ENCODE peak calls at places on chromosomes 11 and 22, in five cellular contexts. C is stomach, Q is GM23338, H is suprapubic skin, Z is sigmoid colon. T is an unnamed sample.

GRCh38 chr11:130550160-130550559 is 101.7 kb downstream of the ADAMTS15 start:
- DNase-seq in C (no peak), Q (no peak), H (no peak), Z (no peak), T (no peak)

GRCh38 chr22:38110008-38110862 is at the start of gene BAIAP2L2:
- DNase-seq in C (peak; percentile 60), Q (peak; percentile 37), H (no peak), Z (no peak), T (no peak)

GRCh38 chr22:40414838-40415505 is 44.6 kb downstream of the SGSM3 start:
- DNase-seq in C (no peak), Q (no peak), H (no peak), Z (no peak), T (no peak)

GRCh38 chr11:124670732-124671131 is 2.8 kb downstream of the SIAE start:
- DNase-seq in C (no peak), Q (peak; percentile 20), H (no peak), Z (no peak), T (no peak)

GRCh38 chr11:132942611-132943324 is 589.5 kb downstream of the OPCML start:
- DNase-seq in C (no peak), Q (peak; percentile 59), H (no peak), Z (no peak), T (no peak)

GRCh38 chr11:30392221-30392784 is 69.4 kb downstream of the ARL14EP start:
- DNase-seq in C (no peak), Q (no peak), H (no peak), Z (no peak), T (no peak)

GRCh38 chr11:72191961-72192381 is at the start of gene FOLR1:
- DNase-seq in C (no peak), Q (peak; percentile 61), H (no peak), Z (no peak), T (no peak)

GRCh38 chr22:23696326-23696851 is 5.6 kb downstream of the RGL4 start:
- DNase-seq in C (peak; percentile 51), Q (no peak), H (no peak), Z (no peak), T (no peak)

GRCh38 chr11:82059505-82059904 is 674.2 kb downstream of the FAM181B start:
- DNase-seq in C (no peak), Q (no peak), H (no peak), Z (no peak), T (no peak)

GRCh38 chr22:23759566-23759965 is 3.2 kb upstream of the C22orf15 start:
- DNase-seq in C (no peak), Q (no peak), H (no peak), Z (no peak), T (no peak)

GRCh38 chr11:131710511-131710910 is 340.1 kb downstream of the NTM start:
- DNase-seq in C (no peak), Q (no peak), H (no peak), Z (no peak), T (no peak)

GRCh38 chr11:38710262-38710661 is 2112.2 kb upstream of the RAG2 start:
- DNase-seq in C (no peak), Q (no peak), H (no peak), Z (no peak), T (no peak)

GRCh38 chr11:126318642-126319373 is 14.9 kb downstream of the DCPS start:
- DNase-seq in C (no peak), Q (no peak), H (no peak), Z (peak; percentile 80), T (peak; percentile 45)

GRCh38 chr11:126718319-126718718 is 282.3 kb downstream of the KIRREL3 start:
- DNase-seq in C (no peak), Q (no peak), H (no peak), Z (no peak), T (no peak)

GRCh38 chr22:49776053-49776511 is 51.6 kb downstream of the BRD1 start:
- DNase-seq in C (no peak), Q (no peak), H (no peak), Z (no peak), T (no peak)

GRCh38 chr11:123409456-123409801 is 20.6 kb upstream of the GRAMD1B start:
- DNase-seq in C (no peak), Q (no peak), H (no peak), Z (no peak), T (no peak)

GRCh38 chr11:57978686-57979531 is 44.8 kb upstream of the OR9Q1 start:
- DNase-seq in C (no peak), Q (no peak), H (no peak), Z (no peak), T (no peak)

GRCh38 chr11:94725071-94725470 is 43.1 kb upstream of the AMOTL1 start:
- DNase-seq in C (no peak), Q (no peak), H (no peak), Z (no peak), T (no peak)

GRCh38 chr11:35717520-35717919 is 54.9 kb downstream of the TRIM44 start:
- DNase-seq in C (no peak), Q (no peak), H (no peak), Z (no peak), T (no peak)

GRCh38 chr22:21989049-21989448 is 6.5 kb upstream of the TOP3B start:
- DNase-seq in C (no peak), Q (no peak), H (no peak), Z (no peak), T (no peak)

GRCh38 chr11:114340311-114341131 is 44.3 kb downstream of the NNMT start:
- DNase-seq in C (peak; percentile 39), Q (peak; percentile 92), H (peak; percentile 77), Z (peak; percentile 81), T (peak; percentile 53)

GRCh38 chr22:31082606-31083376 is 1.7 kb downstream of the SMTN start:
- DNase-seq in C (peak; percentile 69), Q (peak; percentile 79), H (peak; percentile 84), Z (peak; percentile 94), T (peak; percentile 50)

GRCh38 chr11:19429108-19429760 is 188.5 kb upstream of the E2F8 start:
- DNase-seq in C (peak; percentile 74), Q (no peak), H (no peak), Z (no peak), T (no peak)

GRCh38 chr11:66324626-66325025 is 7.8 kb upstream of the CD248 start:
- DNase-seq in C (no peak), Q (no peak), H (no peak), Z (no peak), T (no peak)

GRCh38 chr11:74646964-74647363 is 54.6 kb downstream of the POLD3 start:
- DNase-seq in C (no peak), Q (peak; percentile 22), H (no peak), Z (no peak), T (no peak)

GRCh38 chr11:59818572-59818971 is 8.0 kb upstream of the MRPL16 start:
- DNase-seq in C (no peak), Q (no peak), H (no peak), Z (no peak), T (no peak)

GRCh38 chr11:63448646-63449045 is 42.3 kb downstream of the PLAAT5 start:
- DNase-seq in C (no peak), Q (peak; percentile 69), H (no peak), Z (no peak), T (no peak)

GRCh38 chr22:46773074-46773473 is 10.6 kb downstream of the TBC1D22A start:
- DNase-seq in C (no peak), Q (no peak), H (peak; percentile 60), Z (no peak), T (no peak)

GRCh38 chr22:24894220-24894975 is 52.1 kb downstream of the LHFPL7 start:
- DNase-seq in C (peak; percentile 95), Q (peak; percentile 15), H (peak; percentile 84), Z (peak; percentile 93), T (peak; percentile 96)

DNA sequence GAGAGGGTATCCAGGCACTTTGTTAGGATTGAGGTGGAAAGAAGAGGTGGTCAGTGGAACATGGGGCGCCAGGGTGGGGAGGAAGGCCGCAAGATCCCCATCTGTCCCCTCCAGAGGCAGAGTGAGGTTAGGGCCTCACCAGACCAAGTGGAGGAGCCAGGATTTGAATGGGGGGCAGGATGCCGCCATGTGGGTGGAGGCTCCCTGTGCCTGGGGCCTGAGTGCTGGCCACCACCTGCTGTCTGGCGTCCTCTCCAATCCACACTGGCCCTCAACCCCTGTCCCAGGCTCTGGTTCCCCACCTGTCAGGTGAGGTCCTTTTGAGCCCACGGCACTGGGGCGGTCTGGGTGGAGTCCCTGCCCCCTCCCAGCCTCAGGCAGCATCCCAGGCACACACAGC is 17.5 kb upstream of the TBX1 start:
- DNase-seq in C (no peak), Q (no peak), H (no peak), Z (no peak), T (no peak)
- H3K36me3 ChIP-seq in C (no peaks in the 10 kb centered on the region), Q (no peaks in the 10 kb centered on the region), H (no peaks in the 10 kb centered on the region), Z (no peaks in the 10 kb centered on the region), T (no peaks in the 10 kb centered on the region)

GRCh38 chr11:117814766-117815261 is 9.7 kb downstream of the FXYD2 start:
- DNase-seq in C (peak; percentile 81), Q (no peak), H (peak; percentile 83), Z (peak; percentile 89), T (peak; percentile 46)
- TF ChIP-seq POLR2AphosphoS5 in C (peak; percentile 13), Q (no peak), H (no peak), Z (no peak), T (peak; percentile 71)

GRCh38 chr11:9577032-9577431 is 3.6 kb downstream of the WEE1 start:
- DNase-seq in C (no peak), Q (no peak), H (no peak), Z (no peak), T (no peak)

GRCh38 chr11:9575531-9576240 is 2.2 kb downstream of the WEE1 start:
- DNase-seq in C (no peak), Q (no peak), H (no peak), Z (no peak), T (no peak)

GRCh38 chr11:9577551-9577950 is 4.1 kb downstream of the WEE1 start:
- DNase-seq in C (no peak), Q (no peak), H (no peak), Z (no peak), T (no peak)

GRCh38 chr11:9581556-9582161 is 8.2 kb downstream of the WEE1 start:
- DNase-seq in C (no peak), Q (no peak), H (no peak), Z (no peak), T (no peak)

DNA sequence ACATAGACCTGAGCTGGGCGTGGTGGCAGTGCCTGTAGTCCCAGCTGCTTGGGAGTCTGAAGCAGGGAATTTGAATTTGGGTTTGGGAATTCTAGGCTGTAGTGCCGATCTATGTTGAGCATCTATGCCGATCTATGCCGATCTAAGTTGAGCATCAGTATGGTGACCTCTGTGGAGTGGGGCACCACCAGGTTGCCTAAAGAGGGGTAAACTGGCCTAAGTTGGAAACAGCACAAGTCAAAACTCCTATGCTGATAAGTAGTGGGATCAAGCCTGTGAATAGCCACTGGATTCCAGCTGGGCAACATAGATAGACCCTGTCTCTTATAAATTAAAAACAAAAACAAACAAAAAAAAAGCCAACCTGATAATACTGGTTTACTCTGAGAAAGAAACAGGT is 7.4 kb downstream of the WEE1 start:
- DNase-seq in C (no peak), Q (no peak), H (no peak), Z (no peak), T (no peak)
- H3K36me3 ChIP-seq in C (peaks cover 83% of the 10 kb centered on the region), Q (peaks cover 91% of the 10 kb centered on the region), H (peaks cover 62% of the 10 kb centered on the region), Z (peaks cover 30% of the 10 kb centered on the region), T (no peaks in the 10 kb centered on the region)

GRCh38 chr22:45270095-45271020 is 14.4 kb upstream of the UPK3A start:
- DNase-seq in C (no peak), Q (no peak), H (no peak), Z (no peak), T (no peak)

GRCh38 chr22:45272498-45272897 is 12.3 kb upstream of the UPK3A start:
- DNase-seq in C (no peak), Q (no peak), H (no peak), Z (no peak), T (no peak)

GRCh38 chr22:45271667-45272188 is 13.0 kb upstream of the UPK3A start:
- DNase-seq in C (peak; percentile 31), Q (no peak), H (no peak), Z (peak; percentile 92), T (no peak)

GRCh38 chr22:45276507-45276906 is 8.2 kb upstream of the UPK3A start:
- DNase-seq in C (no peak), Q (no peak), H (no peak), Z (no peak), T (no peak)

GRCh38 chr22:45273452-45274075 is 11.2 kb upstream of the UPK3A start:
- DNase-seq in C (no peak), Q (no peak), H (no peak), Z (no peak), T (no peak)
- TF ChIP-seq POLR2AphosphoS5 in C (no peak), Q (no peak), H (no peak), Z (no peak), T (peak; percentile 7)

T was measured in prostate gland.